ENCODE peak calls at places on chromosomes 1 and 21, in six cellular contexts. M is IMR-90; W is tibial artery; C is tibial nerve; J is NT2/D1; P is CD4-positive, alpha-beta memory T cell. L is an unnamed sample. For H3K9me3, the result is how much of the 10 kb centered on the place peaks cover.

GRCh38 chr1:159889821-159890252 is 10.1 kb downstream of the CFAP45 start:
- DNase-seq in P (no peak), C (peak), J (no peak), W (no peak), M (peak), L (no peak)

GRCh38 chr1:10211805-10212405 is 1.5 kb downstream of the KIF1B start:
- DNase-seq in W (no peak), J (no peak), M (no peak), P (no peak), C (no peak), L (no peak)

GRCh38 chr1:156848461-156849150 is 10.3 kb downstream of the INSRR start:
- DNase-seq in P (peak), C (no peak), J (no peak), W (no peak), M (no peak), L (no peak)

GRCh38 chr1:224502459-224503160 is 68.0 kb upstream of the WDR26 start:
- DNase-seq in C (no peak), W (no peak), P (no peak), J (peak), M (no peak), L (no peak)

GRCh38 chr1:86419277-86419903 is 4.6 kb upstream of the CLCA2 start:
- DNase-seq in M (no peak), W (no peak), J (peak), C (peak), P (peak), L (no peak)

GRCh38 chr1:59903136-59903754 is 23.3 kb downstream of the CYP2J2 start:
- DNase-seq in C (no peak), M (no peak), J (peak), W (no peak), P (no peak), L (no peak)

GRCh38 chr21:41786521-41786987 is 19.7 kb upstream of the RIPK4 start:
- DNase-seq in J (no peak), W (no peak), P (no peak), M (peak), C (no peak), L (no peak)

GRCh38 chr1:36542962-36543515 is 60.3 kb upstream of the CSF3R start:
- DNase-seq in P (no peak), M (no peak), W (peak), J (peak), C (no peak), L (no peak)

GRCh38 chr1:192445849-192446489 is 129.2 kb downstream of the RGS21 start:
- DNase-seq in P (peak), J (peak), C (peak), M (peak), W (no peak), L (no peak)

GRCh38 chr1:191350938-191351337 is 807.3 kb upstream of the RGS18 start:
- DNase-seq in P (no peak), C (no peak), W (no peak), J (no peak), M (no peak), L (no peak)

GRCh38 chr1:79497193-79497773 is 490.8 kb upstream of the ADGRL4 start:
- DNase-seq in M (peak), J (peak), W (no peak), P (no peak), C (no peak), L (no peak)

GRCh38 chr1:75811211-75811981 is 14.7 kb downstream of the MSH4 start:
- DNase-seq in C (no peak), P (no peak), M (peak), W (no peak), J (no peak), L (no peak)

GRCh38 chr21:44295646-44296045 is 4.2 kb upstream of the PFKL start:
- DNase-seq in P (no peak), J (no peak), C (no peak), W (no peak), M (no peak), L (no peak)

GRCh38 chr21:42162831-42163510 is 56.0 kb upstream of the ABCG1 start:
- DNase-seq in P (no peak), M (no peak), J (no peak), C (no peak), W (no peak), L (no peak)

GRCh38 chr1:119909890-119910596 is 13.7 kb upstream of the ADAM30 start:
- DNase-seq in C (no peak), P (no peak), M (no peak), J (no peak), W (no peak), L (no peak)

GRCh38 chr1:114152211-114153050 is 1.2 kb downstream of the SYT6 start:
- DNase-seq in W (peak), P (peak), J (no peak), C (no peak), M (peak), L (no peak)

GRCh38 chr1:109918077-109918606 is 7.5 kb downstream of the CSF1 start:
- DNase-seq in J (no peak), M (no peak), P (no peak), W (no peak), C (no peak), L (no peak)

GRCh38 chr1:35561972-35562680 is 4.5 kb downstream of the NCDN start:
- DNase-seq in C (no peak), M (no peak), P (no peak), J (no peak), W (no peak), L (no peak)

GRCh38 chr21:44304846-44305245 is 5.0 kb downstream of the PFKL start:
- DNase-seq in J (peak), W (no peak), M (peak), C (peak), P (peak), L (no peak)

GRCh38 chr1:15151377-15151806 is 2.2 kb upstream of the TMEM51 start:
- DNase-seq in P (no peak), J (no peak), C (no peak), M (no peak), W (no peak), L (no peak)

GRCh38 chr1:212540031-212540430 is 68.5 kb upstream of the ATF3 start:
- DNase-seq in M (no peak), J (no peak), C (no peak), P (no peak), W (no peak), L (no peak)

GRCh38 chr1:3992103-3992556 is 92.1 kb upstream of the C1orf174 start:
- DNase-seq in W (peak), P (no peak), M (peak), J (no peak), C (no peak), L (no peak)

GRCh38 chr21:31124005-31124404 is 85.7 kb upstream of the KRTAP19-8 start:
- DNase-seq in C (no peak), J (peak), M (no peak), P (no peak), W (no peak), L (no peak)

GRCh38 chr1:178155478-178156255 is 61.8 kb downstream of the RASAL2 start:
- DNase-seq in M (no peak), W (no peak), J (no peak), C (no peak), P (no peak), L (no peak)

GRCh38 chr21:46437096-46437498 is 21.6 kb upstream of the DIP2A start:
- DNase-seq in C (no peak), J (no peak), W (no peak), M (no peak), P (no peak), L (no peak)

GRCh38 chr21:31252611-31253010 is 91.5 kb downstream of the TIAM1 start:
- DNase-seq in C (no peak), M (no peak), P (no peak), W (no peak), J (peak), L (no peak)

GRCh38 chr1:181033799-181034391 is at the start of gene MR1:
- DNase-seq in W (no peak), M (peak), P (peak), J (no peak), C (peak), L (no peak)

GRCh38 chr1:26016944-26017545 is 4.5 kb upstream of the EXTL1 start:
- DNase-seq in C (no peak), W (no peak), M (no peak), P (no peak), J (no peak), L (no peak)

GRCh38 chr1:115840615-115841460 is at the start of gene NHLH2:
- DNase-seq in W (no peak), M (no peak), J (no peak), P (no peak), C (no peak), L (no peak)

GRCh38 chr1:36269408-36269838 is 36.7 kb upstream of the SH3D21 start:
- DNase-seq in M (peak), P (no peak), C (no peak), J (no peak), W (no peak), L (no peak)

GRCh38 chr21:29538115-29538514 is 239.4 kb downstream of the BACH1 start:
- DNase-seq in M (peak), W (no peak), P (no peak), C (no peak), J (no peak), L (no peak)

GRCh38 chr1:9798236-9799130 is 25.3 kb downstream of the CLSTN1 start:
- DNase-seq in M (peak), P (no peak), C (no peak), J (no peak), W (peak), L (no peak)

GRCh38 chr1:230384380-230385172 is 41.6 kb downstream of the PGBD5 start:
- DNase-seq in P (no peak), W (no peak), J (no peak), M (no peak), C (no peak), L (no peak)

GRCh38 chr1:208207388-208208131 is 36.6 kb downstream of the PLXNA2 start:
- DNase-seq in M (peak), J (no peak), W (peak), C (peak), P (no peak), L (peak)

DNA sequence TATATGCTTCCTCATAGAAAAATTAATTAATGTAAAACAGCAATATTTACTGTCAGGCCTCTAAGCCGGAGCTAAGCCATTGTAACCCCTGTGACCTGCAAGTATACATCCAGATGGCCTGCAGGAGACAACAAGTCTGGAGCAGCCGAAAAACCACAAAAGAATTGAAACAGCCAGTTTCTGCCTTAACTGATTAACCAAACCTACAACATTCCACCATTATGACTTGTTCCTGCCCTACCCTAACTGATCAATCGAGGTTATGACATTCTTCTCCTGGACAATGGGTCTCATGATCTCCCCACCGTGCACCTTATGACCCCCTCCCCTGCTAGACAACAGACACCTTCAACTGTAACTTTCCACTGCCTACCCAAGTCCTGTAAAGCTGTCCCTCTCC is 205.8 kb upstream of the DUSP10 start:
- DNase-seq in M (no peak), W (no peak), P (no peak), C (no peak), J (no peak), L (no peak)
- H3K9me3 ChIP-seq in M (under half), W (under half), P (under half), C (under half), J (under half), L (under half)

GRCh38 chr1:17622823-17623222 is 83.3 kb downstream of the ARHGEF10L start:
- DNase-seq in J (no peak), P (no peak), C (no peak), M (no peak), W (no peak), L (no peak)
- H3K4me3 ChIP-seq in J (no peak), P (no peak), C (no peak), M (no peak), W (no peak), L (no peak)

GRCh38 chr1:27416387-27417111 is 24.1 kb downstream of the GPR3 start:
- DNase-seq in J (no peak), P (peak), M (peak), W (no peak), C (no peak), L (no peak)
- H3K9me3 ChIP-seq in J (under half), P (under half), M (under half), W (under half), C (under half), L (under half)

DNA sequence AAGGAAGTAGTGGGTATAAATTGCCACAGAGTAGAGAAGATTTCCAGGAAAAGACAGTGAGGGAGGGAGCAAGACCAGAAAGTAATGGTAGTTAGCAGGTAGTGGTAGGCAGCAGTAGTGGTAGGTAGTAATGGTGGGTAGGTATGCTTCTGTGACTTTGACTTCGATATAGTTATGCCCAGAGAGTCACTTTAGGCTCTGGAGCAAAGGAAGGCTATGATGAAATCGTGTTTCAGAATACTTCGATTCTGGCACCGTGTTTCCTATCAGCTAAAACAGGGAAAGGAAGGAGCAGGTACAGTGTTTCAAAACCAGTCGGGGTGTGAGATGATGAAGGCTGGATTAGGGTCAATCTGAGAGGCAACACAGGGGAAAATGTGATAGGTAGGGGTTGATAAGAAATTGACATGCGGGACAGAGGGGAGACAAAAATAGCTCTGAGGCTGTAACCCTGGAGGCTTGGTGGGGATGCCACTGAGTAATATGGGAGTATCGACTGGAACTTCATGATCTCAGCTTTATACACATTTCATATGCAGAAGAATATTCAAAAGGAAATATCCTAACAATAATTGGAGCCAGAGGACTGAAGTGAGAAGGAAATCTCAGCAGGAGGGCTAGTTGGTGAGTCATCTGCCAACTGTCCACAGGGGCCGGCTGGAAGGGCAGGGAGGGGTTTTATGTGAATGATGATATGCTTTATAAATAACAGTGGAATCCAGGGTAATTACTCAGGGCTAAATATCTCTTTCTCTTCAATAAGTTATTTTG is 25.2 kb upstream of the TRIM45 start:
- DNase-seq in M (peak), J (no peak), W (no peak), C (no peak), P (no peak), L (no peak)
- H3K4me3 ChIP-seq in M (no peak), J (no peak), W (no peak), C (no peak), P (no peak), L (no peak)

GRCh38 chr21:40556442-40556968 is 290.5 kb downstream of the DSCAM start:
- DNase-seq in C (no peak), P (no peak), M (no peak), W (no peak), J (no peak), L (no peak)
- H3K9me3 ChIP-seq in C (under half), P (under half), M (under half), W (under half), J (under half), L (under half)

GRCh38 chr1:47187226-47187925 is 2.5 kb downstream of the PDZK1IP1 start:
- DNase-seq in P (no peak), M (no peak), J (no peak), C (peak), W (peak), L (no peak)
- H3K4me3 ChIP-seq in P (no peak), M (no peak), J (no peak), C (no peak), W (no peak), L (no peak)

DNA sequence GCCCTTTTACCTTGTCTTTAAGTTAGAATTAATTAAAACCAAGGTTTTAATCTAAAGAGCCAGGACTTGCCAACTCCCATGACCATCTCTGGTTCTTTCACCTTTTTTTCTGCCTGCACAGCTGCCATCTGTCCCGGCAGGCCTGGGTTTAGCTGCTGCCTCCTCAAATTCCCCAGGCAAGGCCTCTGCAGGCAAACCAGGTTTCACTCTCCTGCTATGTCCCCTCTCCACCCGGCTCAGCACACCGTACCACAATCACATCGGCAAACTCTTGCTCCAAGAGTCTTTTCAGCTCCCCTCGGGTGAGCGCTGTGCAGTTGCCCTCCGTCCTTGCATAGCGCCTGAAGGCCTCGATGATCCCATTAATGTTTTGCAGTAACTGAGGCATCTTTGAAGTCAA is 2.2 kb downstream of the CRNN start:
- DNase-seq in C (no peak), W (no peak), P (no peak), J (no peak), M (no peak), L (no peak)
- H3K9me3 ChIP-seq in C (under half), W (under half), P (under half), J (under half), M (under half), L (under half)

DNA sequence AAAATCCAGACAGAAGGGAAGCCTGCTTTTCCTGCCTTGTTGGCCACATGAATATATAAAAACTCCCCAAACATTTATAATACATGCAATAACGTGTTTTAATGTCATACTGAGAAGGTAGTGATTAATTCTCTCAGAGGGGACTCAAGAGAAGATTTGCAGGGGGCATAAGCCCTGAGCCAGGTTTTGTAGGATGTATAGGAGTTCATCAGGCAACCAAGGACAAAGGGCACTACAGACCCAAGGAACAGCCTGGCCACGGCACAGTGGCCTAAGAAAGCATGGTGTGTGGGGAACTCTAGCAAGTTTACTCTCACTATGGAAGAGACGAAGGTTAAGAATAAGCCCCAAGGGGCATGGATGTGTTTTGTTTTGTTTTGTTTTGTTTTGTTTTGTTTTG is 15.4 kb upstream of the TNNI1 start:
- DNase-seq in M (no peak), W (no peak), P (no peak), C (no peak), J (no peak), L (no peak)
- H3K4me3 ChIP-seq in M (no peak), W (no peak), P (no peak), C (no peak), J (no peak), L (no peak)

GRCh38 chr1:171762143-171762563 is 19.3 kb upstream of the METTL13 start:
- DNase-seq in M (no peak), W (no peak), J (no peak), C (no peak), P (no peak), L (no peak)
- H3K9me3 ChIP-seq in M (under half), W (under half), J (under half), C (under half), P (under half), L (under half)

DNA sequence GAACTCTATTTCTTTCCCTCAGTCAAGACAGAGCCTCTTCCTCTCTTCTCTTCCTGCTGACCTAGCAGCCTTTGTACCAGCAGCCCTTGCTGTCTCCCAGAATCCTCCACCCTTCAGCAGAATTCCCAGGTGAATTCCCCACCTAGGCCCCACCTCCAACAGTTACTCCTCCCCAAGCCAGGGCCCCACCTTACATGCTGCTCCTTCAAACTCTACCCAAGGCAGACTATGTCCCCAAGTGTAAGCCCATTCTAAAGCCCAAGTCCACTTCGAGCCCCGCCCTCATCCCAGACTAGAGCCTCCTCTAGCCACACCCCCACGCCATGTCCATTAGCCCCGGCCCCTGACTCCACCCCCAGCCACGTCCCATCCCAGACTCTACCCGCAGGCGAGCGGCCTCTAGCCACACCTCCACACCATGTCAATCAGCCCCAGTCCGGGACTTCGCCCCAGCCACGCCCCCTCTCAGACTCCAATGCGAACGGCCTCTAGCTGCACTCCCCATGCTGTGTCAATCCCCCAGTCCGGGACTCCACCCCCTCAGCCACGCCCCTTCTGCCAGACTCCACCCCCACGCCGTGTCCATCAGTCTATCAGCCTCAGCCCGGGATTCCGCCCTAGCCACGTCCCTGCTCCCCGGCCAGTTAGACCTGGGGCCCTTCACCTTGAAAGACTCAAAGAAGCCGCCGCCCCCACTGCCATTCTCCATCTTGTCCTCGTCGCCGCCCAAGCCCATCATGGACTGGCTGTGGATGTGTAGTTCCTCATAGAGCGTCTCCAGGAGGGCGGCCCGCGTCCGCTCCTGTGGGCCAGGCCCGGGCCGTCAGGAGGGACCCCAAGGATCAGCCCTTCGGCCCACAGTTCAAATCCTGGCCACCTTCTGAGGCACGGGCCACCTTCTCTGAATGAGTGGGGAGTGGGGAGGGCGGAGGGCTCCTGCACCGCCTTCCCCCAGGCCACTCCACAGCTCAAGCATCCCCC is 61.3 kb downstream of the RAP1GAP start:
- DNase-seq in W (no peak), J (peak), C (peak), M (peak), P (peak), L (peak)
- H3K4me3 ChIP-seq in W (no peak), J (no peak), C (no peak), M (no peak), P (no peak), L (no peak)